ENCODE peak calls at places on chromosomes 16 and 17, in four cellular contexts. One of them, this sample, is unnamed.

GRCh38 chr17:77425791-77426641 is 285.2 kb downstream of the SEC14L1 start:
- DNase-seq in iPS DF 6.9: no peak
- DNase-seq in PC-9: peak; percentile 77
- DNase-seq in stimulated activated CD8-positive, alpha-beta memory T cell treated with anti-CD3 and anti-CD28 coated beads, Interleukin-2, amount 100 ng/mL, for 48 hours: no peak
- DNase-seq in this sample: peak; percentile 81

GRCh38 chr17:48123776-48124388 is 16.3 kb downstream of the SNX11 start:
- DNase-seq in iPS DF 6.9: no peak
- DNase-seq in PC-9: no peak
- DNase-seq in stimulated activated CD8-positive, alpha-beta memory T cell treated with anti-CD3 and anti-CD28 coated beads, Interleukin-2, amount 100 ng/mL, for 48 hours: no peak
- DNase-seq in this sample: no peak

GRCh38 chr17:37743875-37744632 is 805 bp downstream of the HNF1B start:
- DNase-seq in iPS DF 6.9: no peak
- DNase-seq in PC-9: no peak
- DNase-seq in stimulated activated CD8-positive, alpha-beta memory T cell treated with anti-CD3 and anti-CD28 coated beads, Interleukin-2, amount 100 ng/mL, for 48 hours: no peak
- DNase-seq in this sample: no peak

GRCh38 chr16:53756329-53756996 is 52.5 kb downstream of the FTO start:
- DNase-seq in iPS DF 6.9: no peak
- DNase-seq in PC-9: no peak
- DNase-seq in stimulated activated CD8-positive, alpha-beta memory T cell treated with anti-CD3 and anti-CD28 coated beads, Interleukin-2, amount 100 ng/mL, for 48 hours: no peak
- DNase-seq in this sample: no peak

GRCh38 chr16:49788505-49788904 is 67.4 kb downstream of the ZNF423 start:
- DNase-seq in iPS DF 6.9: no peak
- DNase-seq in PC-9: no peak
- DNase-seq in stimulated activated CD8-positive, alpha-beta memory T cell treated with anti-CD3 and anti-CD28 coated beads, Interleukin-2, amount 100 ng/mL, for 48 hours: no peak
- DNase-seq in this sample: no peak

GRCh38 chr16:83929811-83930555 is 23.1 kb upstream of the OSGIN1 start:
- DNase-seq in iPS DF 6.9: no peak
- DNase-seq in PC-9: no peak
- DNase-seq in stimulated activated CD8-positive, alpha-beta memory T cell treated with anti-CD3 and anti-CD28 coated beads, Interleukin-2, amount 100 ng/mL, for 48 hours: no peak
- DNase-seq in this sample: no peak

GRCh38 chr16:58678716-58679115 is 5.9 kb downstream of the SLC38A7 start:
- DNase-seq in iPS DF 6.9: no peak
- DNase-seq in PC-9: peak; percentile 10
- DNase-seq in stimulated activated CD8-positive, alpha-beta memory T cell treated with anti-CD3 and anti-CD28 coated beads, Interleukin-2, amount 100 ng/mL, for 48 hours: no peak
- DNase-seq in this sample: no peak

GRCh38 chr17:67830440-67830839 is 5.1 kb downstream of the BPTF start:
- DNase-seq in iPS DF 6.9: no peak
- DNase-seq in PC-9: no peak
- DNase-seq in stimulated activated CD8-positive, alpha-beta memory T cell treated with anti-CD3 and anti-CD28 coated beads, Interleukin-2, amount 100 ng/mL, for 48 hours: no peak
- DNase-seq in this sample: no peak

GRCh38 chr17:19338031-19338990 is 24.2 kb downstream of the B9D1 start:
- DNase-seq in iPS DF 6.9: peak; percentile 61
- DNase-seq in PC-9: peak; percentile 43
- DNase-seq in stimulated activated CD8-positive, alpha-beta memory T cell treated with anti-CD3 and anti-CD28 coated beads, Interleukin-2, amount 100 ng/mL, for 48 hours: peak; percentile 47
- DNase-seq in this sample: no peak

GRCh38 chr17:20225162-20226115 is 216.3 kb downstream of the SPECC1 start:
- DNase-seq in iPS DF 6.9: no peak
- DNase-seq in PC-9: no peak
- DNase-seq in stimulated activated CD8-positive, alpha-beta memory T cell treated with anti-CD3 and anti-CD28 coated beads, Interleukin-2, amount 100 ng/mL, for 48 hours: no peak
- DNase-seq in this sample: no peak

GRCh38 chr17:38908676-38909181 is 16.7 kb upstream of the LASP1NB start:
- DNase-seq in iPS DF 6.9: no peak
- DNase-seq in PC-9: no peak
- DNase-seq in stimulated activated CD8-positive, alpha-beta memory T cell treated with anti-CD3 and anti-CD28 coated beads, Interleukin-2, amount 100 ng/mL, for 48 hours: no peak
- DNase-seq in this sample: peak; percentile 52

GRCh38 chr17:58204796-58205195 is 12.3 kb downstream of the EPX start:
- DNase-seq in iPS DF 6.9: no peak
- DNase-seq in PC-9: no peak
- DNase-seq in stimulated activated CD8-positive, alpha-beta memory T cell treated with anti-CD3 and anti-CD28 coated beads, Interleukin-2, amount 100 ng/mL, for 48 hours: no peak
- DNase-seq in this sample: no peak

GRCh38 chr17:37694734-37695133 is 50.1 kb downstream of the HNF1B start:
- DNase-seq in iPS DF 6.9: no peak
- DNase-seq in PC-9: no peak
- DNase-seq in stimulated activated CD8-positive, alpha-beta memory T cell treated with anti-CD3 and anti-CD28 coated beads, Interleukin-2, amount 100 ng/mL, for 48 hours: no peak
- DNase-seq in this sample: no peak

GRCh38 chr17:29977836-29978235 is 36.4 kb downstream of the EFCAB5 start:
- DNase-seq in iPS DF 6.9: no peak
- DNase-seq in PC-9: no peak
- DNase-seq in stimulated activated CD8-positive, alpha-beta memory T cell treated with anti-CD3 and anti-CD28 coated beads, Interleukin-2, amount 100 ng/mL, for 48 hours: no peak
- DNase-seq in this sample: no peak

GRCh38 chr17:70091681-70092080 is 16.7 kb downstream of the KCNJ16 start:
- DNase-seq in iPS DF 6.9: no peak
- DNase-seq in PC-9: no peak
- DNase-seq in stimulated activated CD8-positive, alpha-beta memory T cell treated with anti-CD3 and anti-CD28 coated beads, Interleukin-2, amount 100 ng/mL, for 48 hours: no peak
- DNase-seq in this sample: no peak

GRCh38 chr16:15897834-15898254 is 9.4 kb upstream of the CEP20 start:
- DNase-seq in iPS DF 6.9: no peak
- DNase-seq in PC-9: no peak
- DNase-seq in stimulated activated CD8-positive, alpha-beta memory T cell treated with anti-CD3 and anti-CD28 coated beads, Interleukin-2, amount 100 ng/mL, for 48 hours: peak; percentile 41
- DNase-seq in this sample: no peak

GRCh38 chr16:4330277-4330882 is 14.5 kb downstream of the GLIS2 start:
- DNase-seq in iPS DF 6.9: no peak
- DNase-seq in PC-9: peak; percentile 85
- DNase-seq in stimulated activated CD8-positive, alpha-beta memory T cell treated with anti-CD3 and anti-CD28 coated beads, Interleukin-2, amount 100 ng/mL, for 48 hours: peak; percentile 61
- DNase-seq in this sample: no peak

GRCh38 chr16:75272097-75272548 is 20.7 kb upstream of the BCAR1 start:
- DNase-seq in iPS DF 6.9: no peak
- DNase-seq in PC-9: no peak
- DNase-seq in stimulated activated CD8-positive, alpha-beta memory T cell treated with anti-CD3 and anti-CD28 coated beads, Interleukin-2, amount 100 ng/mL, for 48 hours: no peak
- DNase-seq in this sample: no peak

GRCh38 chr16:11297492-11298142 is 16.5 kb upstream of the PRM1 start:
- DNase-seq in iPS DF 6.9: no peak
- DNase-seq in PC-9: peak; percentile 77
- DNase-seq in stimulated activated CD8-positive, alpha-beta memory T cell treated with anti-CD3 and anti-CD28 coated beads, Interleukin-2, amount 100 ng/mL, for 48 hours: peak; percentile 58
- DNase-seq in this sample: no peak

GRCh38 chr17:17786998-17787397 is 49.8 kb downstream of the SREBF1 start:
- DNase-seq in iPS DF 6.9: no peak
- DNase-seq in PC-9: no peak
- DNase-seq in stimulated activated CD8-positive, alpha-beta memory T cell treated with anti-CD3 and anti-CD28 coated beads, Interleukin-2, amount 100 ng/mL, for 48 hours: no peak
- DNase-seq in this sample: no peak

GRCh38 chr17:864315-864714 is 82.2 kb downstream of the MRM3 start:
- DNase-seq in iPS DF 6.9: no peak
- DNase-seq in PC-9: no peak
- DNase-seq in stimulated activated CD8-positive, alpha-beta memory T cell treated with anti-CD3 and anti-CD28 coated beads, Interleukin-2, amount 100 ng/mL, for 48 hours: no peak
- DNase-seq in this sample: no peak

GRCh38 chr17:28908640-28909098 is 5.8 kb upstream of the DHRS13 start:
- DNase-seq in iPS DF 6.9: no peak
- DNase-seq in PC-9: no peak
- DNase-seq in stimulated activated CD8-positive, alpha-beta memory T cell treated with anti-CD3 and anti-CD28 coated beads, Interleukin-2, amount 100 ng/mL, for 48 hours: no peak
- DNase-seq in this sample: peak; percentile 33

GRCh38 chr17:48240562-48241130 is 133.1 kb downstream of the SNX11 start:
- DNase-seq in iPS DF 6.9: no peak
- DNase-seq in PC-9: no peak
- DNase-seq in stimulated activated CD8-positive, alpha-beta memory T cell treated with anti-CD3 and anti-CD28 coated beads, Interleukin-2, amount 100 ng/mL, for 48 hours: no peak
- DNase-seq in this sample: peak; percentile 18

GRCh38 chr16:49980166-49980565 is 44.9 kb upstream of the CNEP1R1 start:
- DNase-seq in iPS DF 6.9: no peak
- DNase-seq in PC-9: no peak
- DNase-seq in stimulated activated CD8-positive, alpha-beta memory T cell treated with anti-CD3 and anti-CD28 coated beads, Interleukin-2, amount 100 ng/mL, for 48 hours: no peak
- DNase-seq in this sample: no peak

GRCh38 chr16:50709061-50709695 is 15.8 kb downstream of the NOD2 start:
- DNase-seq in iPS DF 6.9: no peak
- DNase-seq in PC-9: no peak
- DNase-seq in stimulated activated CD8-positive, alpha-beta memory T cell treated with anti-CD3 and anti-CD28 coated beads, Interleukin-2, amount 100 ng/mL, for 48 hours: no peak
- DNase-seq in this sample: no peak

GRCh38 chr16:791131-791530 is 2.7 kb downstream of the CHTF18 start:
- DNase-seq in iPS DF 6.9: no peak
- DNase-seq in PC-9: no peak
- DNase-seq in stimulated activated CD8-positive, alpha-beta memory T cell treated with anti-CD3 and anti-CD28 coated beads, Interleukin-2, amount 100 ng/mL, for 48 hours: no peak
- DNase-seq in this sample: no peak

GRCh38 chr17:76481091-76481655 is 13.8 kb downstream of the AANAT start:
- DNase-seq in iPS DF 6.9: no peak
- DNase-seq in PC-9: no peak
- DNase-seq in stimulated activated CD8-positive, alpha-beta memory T cell treated with anti-CD3 and anti-CD28 coated beads, Interleukin-2, amount 100 ng/mL, for 48 hours: no peak
- DNase-seq in this sample: no peak

GRCh38 chr17:45948498-45948880 is 50.6 kb upstream of the STH start:
- DNase-seq in iPS DF 6.9: no peak
- DNase-seq in PC-9: no peak
- DNase-seq in stimulated activated CD8-positive, alpha-beta memory T cell treated with anti-CD3 and anti-CD28 coated beads, Interleukin-2, amount 100 ng/mL, for 48 hours: no peak
- DNase-seq in this sample: no peak

GRCh38 chr16:57736419-57737281 is 1.1 kb downstream of the KATNB1 start:
- DNase-seq in iPS DF 6.9: no peak
- DNase-seq in PC-9: peak; percentile 55
- DNase-seq in stimulated activated CD8-positive, alpha-beta memory T cell treated with anti-CD3 and anti-CD28 coated beads, Interleukin-2, amount 100 ng/mL, for 48 hours: peak; percentile 14
- DNase-seq in this sample: peak; percentile 59

GRCh38 chr16:81645303-81645702 is 133.8 kb upstream of the PLCG2 start:
- DNase-seq in iPS DF 6.9: no peak
- DNase-seq in PC-9: no peak
- DNase-seq in stimulated activated CD8-positive, alpha-beta memory T cell treated with anti-CD3 and anti-CD28 coated beads, Interleukin-2, amount 100 ng/mL, for 48 hours: no peak
- DNase-seq in this sample: peak; percentile 60

GRCh38 chr17:64491995-64492394 is 4.9 kb downstream of the POLG2 start:
- DNase-seq in iPS DF 6.9: no peak
- DNase-seq in PC-9: no peak
- DNase-seq in stimulated activated CD8-positive, alpha-beta memory T cell treated with anti-CD3 and anti-CD28 coated beads, Interleukin-2, amount 100 ng/mL, for 48 hours: no peak
- DNase-seq in this sample: no peak

GRCh38 chr17:21460358-21460757 is 84.2 kb downstream of the KCNJ12 start:
- DNase-seq in iPS DF 6.9: no peak
- DNase-seq in PC-9: no peak
- DNase-seq in stimulated activated CD8-positive, alpha-beta memory T cell treated with anti-CD3 and anti-CD28 coated beads, Interleukin-2, amount 100 ng/mL, for 48 hours: no peak
- DNase-seq in this sample: no peak

GRCh38 chr16:30570621-30571443 is 682 bp downstream of the ZNF688 start:
- DNase-seq in iPS DF 6.9: no peak
- DNase-seq in PC-9: no peak
- DNase-seq in stimulated activated CD8-positive, alpha-beta memory T cell treated with anti-CD3 and anti-CD28 coated beads, Interleukin-2, amount 100 ng/mL, for 48 hours: no peak
- DNase-seq in this sample: no peak

GRCh38 chr17:17420035-17420434 is 56.8 kb upstream of the MED9 start:
- DNase-seq in iPS DF 6.9: no peak
- DNase-seq in PC-9: no peak
- DNase-seq in stimulated activated CD8-positive, alpha-beta memory T cell treated with anti-CD3 and anti-CD28 coated beads, Interleukin-2, amount 100 ng/mL, for 48 hours: no peak
- DNase-seq in this sample: no peak

GRCh38 chr17:54063639-54064038 is 240.9 kb downstream of the KIF2B start:
- DNase-seq in iPS DF 6.9: no peak
- DNase-seq in PC-9: no peak
- DNase-seq in stimulated activated CD8-positive, alpha-beta memory T cell treated with anti-CD3 and anti-CD28 coated beads, Interleukin-2, amount 100 ng/mL, for 48 hours: no peak
- DNase-seq in this sample: peak; percentile 19

GRCh38 chr16:25257956-25258855 is 561 bp upstream of the ZKSCAN2 start:
- DNase-seq in iPS DF 6.9: peak; percentile 50
- DNase-seq in PC-9: peak; percentile 82
- DNase-seq in stimulated activated CD8-positive, alpha-beta memory T cell treated with anti-CD3 and anti-CD28 coated beads, Interleukin-2, amount 100 ng/mL, for 48 hours: peak; percentile 74
- DNase-seq in this sample: peak; percentile 69

GRCh38 chr16:84144301-84144858 is 597 bp downstream of the HSDL1 start:
- DNase-seq in iPS DF 6.9: no peak
- DNase-seq in PC-9: peak; percentile 38
- DNase-seq in stimulated activated CD8-positive, alpha-beta memory T cell treated with anti-CD3 and anti-CD28 coated beads, Interleukin-2, amount 100 ng/mL, for 48 hours: peak; percentile 26
- DNase-seq in this sample: peak; percentile 22

GRCh38 chr16:50595854-50596253 is 47.7 kb downstream of the NKD1 start:
- DNase-seq in iPS DF 6.9: no peak
- DNase-seq in PC-9: no peak
- DNase-seq in stimulated activated CD8-positive, alpha-beta memory T cell treated with anti-CD3 and anti-CD28 coated beads, Interleukin-2, amount 100 ng/mL, for 48 hours: no peak
- DNase-seq in this sample: no peak

GRCh38 chr17:57988301-57989010 is 402 bp upstream of the VEZF1 start:
- DNase-seq in iPS DF 6.9: no peak
- DNase-seq in PC-9: peak; percentile 65
- DNase-seq in stimulated activated CD8-positive, alpha-beta memory T cell treated with anti-CD3 and anti-CD28 coated beads, Interleukin-2, amount 100 ng/mL, for 48 hours: no peak
- DNase-seq in this sample: peak; percentile 87

GRCh38 chr16:3349175-3349574 is 6.5 kb upstream of the OR2C1 start:
- DNase-seq in iPS DF 6.9: no peak
- DNase-seq in PC-9: no peak
- DNase-seq in stimulated activated CD8-positive, alpha-beta memory T cell treated with anti-CD3 and anti-CD28 coated beads, Interleukin-2, amount 100 ng/mL, for 48 hours: no peak
- DNase-seq in this sample: no peak